ENCODE peak calls at places on chromosome 11, in nine cellular contexts. L is lower leg skin, W is esophagus muscularis mucosa, F is sigmoid colon, Y is upper lobe of left lung, K is breast epithelium, O is uterus, C is A549, I is H54. B is an unnamed sample.

GRCh38 chr11:82634091-82634490 is 99.6 kb downstream of the FAM181B start:
- DNase-seq in L (no peak), W (no peak), F (no peak), Y (no peak), K (no peak), O (no peak), C (no peak), I (no peak), B (no peak)

GRCh38 chr11:69816671-69817070 is 2.5 kb downstream of the FGF3 start:
- DNase-seq in L (no peak), W (no peak), F (no peak), Y (peak), K (no peak), O (no peak), C (no peak), I (no peak), B (no peak)

GRCh38 chr11:1534682-1535081 is 37.4 kb downstream of the DUSP8 start:
- DNase-seq in L (no peak), W (no peak), F (no peak), Y (peak), K (no peak), O (peak), C (no peak), I (no peak), B (no peak)

GRCh38 chr11:96341237-96342130 is 1.5 kb downstream of the MAML2 start:
- DNase-seq in L (peak), W (no peak), F (peak), Y (peak), K (peak), O (peak), C (peak), I (no peak), B (peak)

GRCh38 chr11:35907648-35908431 is 36.0 kb upstream of the LDLRAD3 start:
- DNase-seq in L (peak), W (peak), F (peak), Y (no peak), K (no peak), O (peak), C (peak), I (peak), B (peak)

GRCh38 chr11:48122246-48122645 is 94.4 kb upstream of the OR4B1 start:
- DNase-seq in L (no peak), W (peak), F (no peak), Y (no peak), K (no peak), O (no peak), C (no peak), I (no peak), B (no peak)

GRCh38 chr11:773830-774229 is 3.5 kb downstream of the GATD1 start:
- DNase-seq in L (no peak), W (no peak), F (no peak), Y (no peak), K (no peak), O (no peak), C (no peak), I (no peak), B (no peak)

GRCh38 chr11:73154178-73154577 is 12.1 kb upstream of the FCHSD2 start:
- DNase-seq in L (no peak), W (no peak), F (peak), Y (no peak), K (no peak), O (peak), C (no peak), I (no peak), B (no peak)

GRCh38 chr11:34468209-34468841 is 29.6 kb downstream of the CAT start:
- DNase-seq in L (no peak), W (no peak), F (no peak), Y (no peak), K (no peak), O (no peak), C (peak), I (no peak), B (peak)

GRCh38 chr11:123995119-123995518 is at the start of gene OR10G6:
- DNase-seq in L (no peak), W (no peak), F (no peak), Y (no peak), K (no peak), O (no peak), C (no peak), I (no peak), B (no peak)

DNA sequence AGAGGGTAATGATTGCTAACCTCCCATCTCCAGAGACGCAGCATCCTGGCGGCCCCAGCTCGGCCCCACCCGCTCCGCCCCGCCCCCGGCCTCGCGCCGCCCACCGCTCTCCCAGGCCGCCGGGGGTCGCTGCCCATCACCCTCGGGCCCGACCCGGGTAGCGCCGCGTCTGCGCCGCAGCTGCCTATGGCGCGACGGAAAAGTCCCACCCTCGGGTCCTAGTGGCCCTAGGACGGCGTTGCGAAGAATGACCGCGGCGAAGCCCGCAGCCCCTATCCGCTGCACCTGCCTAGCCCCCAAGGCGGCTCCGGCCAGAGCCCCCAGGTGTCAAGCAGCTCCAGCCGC is 457 bp downstream of the CPSF7 start:
- DNase-seq in L (peak), W (no peak), F (peak), Y (peak), K (no peak), O (peak), C (peak), I (peak), B (peak)
- TF ChIP-seq POLR2A in L (no peak), W (no peak), F (no peak), Y (no peak), K (no peak), O (no peak), C (peak), I (no peak), B (peak)

GRCh38 chr11:72080326-72081183 is at the start of the genes LRRC51 and NUMA1:
- DNase-seq in L (peak), W (peak), F (peak), Y (peak), K (peak), O (peak), C (peak), I (peak), B (peak)
- TF ChIP-seq POLR2A in L (no peak), W (no peak), F (peak), Y (peak), K (peak), O (peak), C (peak), I (peak), B (peak)

GRCh38 chr11:66312549-66313320 is 4.1 kb downstream of the CD248 start:
- DNase-seq in L (peak), W (peak), F (peak), Y (peak), K (peak), O (peak), C (peak), I (peak), B (peak)
- TF ChIP-seq POLR2A in L (no peak), W (no peak), F (peak), Y (peak), K (no peak), O (peak), C (peak), I (peak), B (no peak)

GRCh38 chr11:66264383-66264782 is 4.1 kb upstream of the RAB1B start:
- DNase-seq in L (no peak), W (no peak), F (no peak), Y (no peak), K (no peak), O (no peak), C (no peak), I (no peak), B (no peak)

GRCh38 chr11:66263785-66264184 is 4.7 kb upstream of the RAB1B start:
- DNase-seq in L (no peak), W (no peak), F (no peak), Y (no peak), K (no peak), O (no peak), C (no peak), I (no peak), B (no peak)

GRCh38 chr11:66262191-66262590 is 6.2 kb upstream of the RAB1B start:
- DNase-seq in L (no peak), W (no peak), F (no peak), Y (no peak), K (no peak), O (no peak), C (no peak), I (no peak), B (no peak)

GRCh38 chr11:66262696-66263095 is 5.7 kb upstream of the RAB1B start:
- DNase-seq in L (no peak), W (no peak), F (no peak), Y (peak), K (no peak), O (no peak), C (no peak), I (no peak), B (no peak)

DNA sequence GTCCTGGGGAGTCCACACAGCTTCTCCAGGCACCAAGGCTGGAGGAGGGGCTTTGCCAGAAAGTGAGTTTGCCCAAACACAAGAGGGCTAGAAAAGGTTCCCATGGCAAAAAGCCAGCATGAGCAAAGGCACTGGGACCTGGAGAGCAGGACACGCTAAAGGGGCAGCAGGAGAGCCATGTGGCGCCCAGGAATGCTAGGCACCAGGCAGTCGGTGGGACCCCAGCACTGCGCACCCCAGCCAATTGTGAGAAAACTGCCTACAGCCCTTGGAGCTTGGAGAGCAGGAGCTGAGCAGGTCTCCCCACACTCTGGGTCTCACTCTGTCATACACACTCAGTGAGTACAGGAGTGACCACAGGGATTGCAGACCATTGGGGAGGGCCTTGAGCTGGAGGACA is 5.2 kb upstream of the RAB1B start:
- DNase-seq in L (no peak), W (no peak), F (no peak), Y (no peak), K (no peak), O (no peak), C (no peak), I (no peak), B (no peak)
- TF ChIP-seq POLR2A in L (no peak), W (no peak), F (no peak), Y (no peak), K (no peak), O (no peak), C (no peak), I (no peak), B (no peak)